ENCODE peak calls at places on chromosomes 13 and 19, in nine cellular contexts. R, T, K, C, A, N, B, Z and O are unnamed samples.

GRCh38 chr13:97295279-97296182 is 73.4 kb downstream of the MBNL2 start:
- DNase-seq in R (no peak), T (peak; percentile 94), K (no peak), C (peak; percentile 92), A (no peak), N (no peak), B (no peak), Z (no peak), O (peak; percentile 95)

GRCh38 chr19:41431426-41432386 is 4.5 kb upstream of the B3GNT8 start:
- DNase-seq in R (peak; percentile 47), T (no peak), K (no peak), C (peak; percentile 31), A (no peak), N (peak; percentile 83), B (peak; percentile 92), Z (peak; percentile 71), O (peak; percentile 25)

GRCh38 chr13:68715651-68716050 is 1392.0 kb upstream of the ATXN8OS start:
- DNase-seq in R (peak; percentile 59), T (no peak), K (no peak), C (no peak), A (no peak), N (no peak), B (no peak), Z (no peak), O (no peak)

GRCh38 chr13:36282818-36283432 is 14.7 kb downstream of the CCDC169 start:
- DNase-seq in R (no peak), T (no peak), K (no peak), C (peak; percentile 57), A (no peak), N (no peak), B (no peak), Z (no peak), O (peak; percentile 51)

GRCh38 chr13:27927444-27928352 is 7.9 kb downstream of the PDX1 start:
- DNase-seq in R (no peak), T (no peak), K (no peak), C (no peak), A (no peak), N (no peak), B (no peak), Z (no peak), O (no peak)

GRCh38 chr19:6813659-6814058 is 41.2 kb downstream of the VAV1 start:
- DNase-seq in R (no peak), T (no peak), K (no peak), C (no peak), A (no peak), N (no peak), B (no peak), Z (no peak), O (no peak)

GRCh38 chr19:19372656-19373416 is 32.6 kb upstream of the GATAD2A start:
- DNase-seq in R (no peak), T (no peak), K (no peak), C (peak; percentile 45), A (no peak), N (peak; percentile 80), B (peak; percentile 85), Z (peak; percentile 68), O (peak; percentile 55)

GRCh38 chr13:29159871-29160270 is 339.7 kb downstream of the MTUS2 start:
- DNase-seq in R (no peak), T (no peak), K (no peak), C (no peak), A (no peak), N (no peak), B (no peak), Z (no peak), O (no peak)

GRCh38 chr13:38008636-38009035 is 139.1 kb upstream of the TRPC4 start:
- DNase-seq in R (peak; percentile 4), T (no peak), K (no peak), C (no peak), A (no peak), N (no peak), B (no peak), Z (no peak), O (peak; percentile 5)

GRCh38 chr13:111061338-111062045 is 53.6 kb upstream of the ARHGEF7 start:
- DNase-seq in R (no peak), T (no peak), K (no peak), C (no peak), A (no peak), N (no peak), B (no peak), Z (no peak), O (no peak)

GRCh38 chr13:36606060-36606459 is 67.8 kb upstream of the SERTM1 start:
- DNase-seq in R (no peak), T (no peak), K (no peak), C (no peak), A (no peak), N (no peak), B (no peak), Z (no peak), O (no peak)

GRCh38 chr19:30877591-30878230 is 471.5 kb downstream of the TSHZ3 start:
- DNase-seq in R (no peak), T (no peak), K (no peak), C (no peak), A (no peak), N (no peak), B (no peak), Z (no peak), O (no peak)

GRCh38 chr13:47798906-47799305 is 202.2 kb downstream of the SUCLA2 start:
- DNase-seq in R (no peak), T (peak; percentile 10), K (no peak), C (peak; percentile 21), A (no peak), N (no peak), B (no peak), Z (no peak), O (peak; percentile 21)

GRCh38 chr19:3285647-3286176 is 61.3 kb downstream of the CELF5 start:
- DNase-seq in R (peak; percentile 77), T (no peak), K (no peak), C (no peak), A (peak; percentile 72), N (no peak), B (no peak), Z (peak; percentile 38), O (no peak)

GRCh38 chr13:39941236-39941635 is 285.8 kb downstream of the COG6 start:
- DNase-seq in R (no peak), T (no peak), K (no peak), C (no peak), A (no peak), N (no peak), B (no peak), Z (no peak), O (no peak)

GRCh38 chr19:46147791-46148288 is at the start of gene IGFL2:
- DNase-seq in R (no peak), T (peak; percentile 47), K (no peak), C (no peak), A (no peak), N (no peak), B (no peak), Z (no peak), O (peak; percentile 61)

GRCh38 chr19:47461876-47462275 is 9.8 kb downstream of the SLC8A2 start:
- DNase-seq in R (no peak), T (no peak), K (no peak), C (no peak), A (no peak), N (no peak), B (no peak), Z (no peak), O (no peak)
- H3K27me3 ChIP-seq in R (peaks cover 2% of the 10 kb centered on the region), T (peaks cover 59% of the 10 kb centered on the region), K (peaks cover 6% of the 10 kb centered on the region), C (peaks cover 54% of the 10 kb centered on the region), A (peaks cover 25% of the 10 kb centered on the region), N (peaks cover 61% of the 10 kb centered on the region), B (peaks cover 57% of the 10 kb centered on the region), Z (peaks cover 2% of the 10 kb centered on the region), O (peaks cover 16% of the 10 kb centered on the region)

GRCh38 chr13:99973163-99973785 is 1.7 kb upstream of the ZIC5 start:
- DNase-seq in R (no peak), T (no peak), K (no peak), C (no peak), A (no peak), N (no peak), B (no peak), Z (no peak), O (no peak)
- H3K27me3 ChIP-seq in R (peaks cover 100% of the 10 kb centered on the region), T (peaks cover 97% of the 10 kb centered on the region), K (peaks cover 20% of the 10 kb centered on the region), C (peaks cover 93% of the 10 kb centered on the region), A (peaks cover 68% of the 10 kb centered on the region), N (peaks cover 96% of the 10 kb centered on the region), B (peaks cover 92% of the 10 kb centered on the region), Z (peaks cover 88% of the 10 kb centered on the region), O (peaks cover 81% of the 10 kb centered on the region)

GRCh38 chr19:5562280-5562679 is 5.5 kb downstream of the TINCR start:
- DNase-seq in R (no peak), T (no peak), K (no peak), C (no peak), A (no peak), N (no peak), B (no peak), Z (no peak), O (no peak)
- H3K27me3 ChIP-seq in R (peaks cover 14% of the 10 kb centered on the region), T (peaks cover 37% of the 10 kb centered on the region), K (no peaks in the 10 kb centered on the region), C (peaks cover 60% of the 10 kb centered on the region), A (peaks cover 6% of the 10 kb centered on the region), N (peaks cover 59% of the 10 kb centered on the region), B (peaks cover 60% of the 10 kb centered on the region), Z (peaks cover 1% of the 10 kb centered on the region), O (peaks cover 7% of the 10 kb centered on the region)

GRCh38 chr19:29850482-29850881 is 38.7 kb downstream of the CCNE1 start:
- DNase-seq in R (no peak), T (no peak), K (no peak), C (no peak), A (no peak), N (no peak), B (no peak), Z (no peak), O (no peak)
- H3K27me3 ChIP-seq in R (no peaks in the 10 kb centered on the region), T (no peaks in the 10 kb centered on the region), K (no peaks in the 10 kb centered on the region), C (peaks cover 6% of the 10 kb centered on the region), A (no peaks in the 10 kb centered on the region), N (peaks cover 17% of the 10 kb centered on the region), B (peaks cover 14% of the 10 kb centered on the region), Z (no peaks in the 10 kb centered on the region), O (no peaks in the 10 kb centered on the region)

DNA sequence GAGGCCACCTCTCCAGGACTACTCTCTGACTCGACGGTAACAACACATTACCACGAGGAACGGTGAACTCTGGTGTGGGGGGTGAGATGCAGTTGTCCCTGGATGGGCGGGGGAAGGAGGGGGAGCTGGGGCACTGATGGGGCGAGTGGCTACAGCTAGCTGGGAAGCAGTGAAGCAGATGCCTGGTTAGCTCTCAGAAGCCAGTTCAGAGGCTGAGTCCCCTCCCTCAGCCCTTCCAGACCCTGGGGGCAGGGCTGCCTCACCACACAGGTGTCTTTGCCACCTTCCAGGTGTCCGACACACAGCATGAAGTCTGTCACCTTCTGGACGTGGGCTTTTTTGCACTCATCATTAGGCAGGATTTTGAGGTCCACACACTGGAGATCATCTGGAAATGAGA is 4.0 kb downstream of the KLK1 start:
- DNase-seq in R (no peak), T (no peak), K (no peak), C (no peak), A (no peak), N (no peak), B (no peak), Z (no peak), O (no peak)
- H3K27me3 ChIP-seq in R (no peaks in the 10 kb centered on the region), T (peaks cover 9% of the 10 kb centered on the region), K (no peaks in the 10 kb centered on the region), C (peaks cover 45% of the 10 kb centered on the region), A (peaks cover 25% of the 10 kb centered on the region), N (peaks cover 81% of the 10 kb centered on the region), B (peaks cover 72% of the 10 kb centered on the region), Z (peaks cover 2% of the 10 kb centered on the region), O (peaks cover 9% of the 10 kb centered on the region)

DNA sequence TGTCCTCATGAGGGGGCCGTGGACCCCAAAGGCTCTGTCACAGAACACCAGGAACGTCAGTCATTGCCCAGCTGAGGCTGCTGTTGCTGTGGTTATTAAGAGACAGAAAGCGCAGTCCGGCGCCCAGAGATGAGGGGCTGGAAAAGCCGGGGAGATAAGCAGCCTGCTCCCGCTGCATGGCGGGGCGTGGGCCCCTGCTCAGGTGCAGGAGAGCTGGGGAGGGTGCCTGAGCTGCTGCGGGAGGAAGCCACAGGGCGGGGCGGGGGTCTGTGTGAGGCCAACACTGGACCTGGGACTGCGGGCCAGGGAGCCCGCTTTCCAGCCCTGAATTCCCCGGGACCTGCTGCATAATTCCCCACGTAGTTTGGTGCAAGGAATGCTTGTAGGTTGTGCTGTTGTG is 11.3 kb downstream of the SOX1 start:
- DNase-seq in R (no peak), T (no peak), K (no peak), C (no peak), A (no peak), N (no peak), B (no peak), Z (no peak), O (no peak)
- H3K27me3 ChIP-seq in R (peaks cover 50% of the 10 kb centered on the region), T (peaks cover 39% of the 10 kb centered on the region), K (no peaks in the 10 kb centered on the region), C (peaks cover 23% of the 10 kb centered on the region), A (peaks cover 29% of the 10 kb centered on the region), N (peaks cover 92% of the 10 kb centered on the region), B (peaks cover 90% of the 10 kb centered on the region), Z (peaks cover 23% of the 10 kb centered on the region), O (peaks cover 12% of the 10 kb centered on the region)